ENCODE peak calls at places on chromosomes 1 and 21, in four cellular contexts. H is B cell; G is astrocyte of the cerebellum; C is activated CD4-positive, alpha-beta T cell treated with anti-CD3 and anti-CD28 coated beads, Interleukin-2, amount 10 ng/mL, durations not matched to agents 24 days and 14 days. E is an unnamed sample.

GRCh38 chr1:89254658-89255287 is 17.9 kb downstream of the GBP5 start:
- DNase-seq in G (peak; percentile 42), C (no peak), H (no peak), E (no peak)

GRCh38 chr1:228767636-228768344 is 32.5 kb downstream of the RHOU start:
- DNase-seq in G (no peak), C (no peak), H (no peak), E (no peak)

GRCh38 chr1:168920456-168921094 is 185.9 kb upstream of the ATP1B1 start:
- DNase-seq in G (no peak), C (no peak), H (no peak), E (no peak)

GRCh38 chr1:226404904-226405222 is 3.0 kb downstream of the PARP1 start:
- DNase-seq in H (no peak), C (no peak), G (no peak), E (no peak)

GRCh38 chr1:155529109-155529508 is 33.5 kb downstream of the ASH1L start:
- DNase-seq in H (no peak), G (no peak), C (no peak), E (no peak)

GRCh38 chr1:35883681-35884155 is 709 bp downstream of the AGO1 start:
- DNase-seq in C (peak; percentile 84), G (no peak), H (peak; percentile 73), E (peak; percentile 78)

GRCh38 chr1:117537291-117537920 is 68.4 kb upstream of the TENT5C start:
- DNase-seq in C (peak; percentile 62), G (no peak), H (no peak), E (no peak)

GRCh38 chr1:54416435-54416834 is 10.2 kb upstream of the SSBP3 start:
- DNase-seq in G (no peak), H (no peak), C (no peak), E (no peak)

GRCh38 chr21:45011911-45012660 is 62.3 kb upstream of the ADARB1 start:
- DNase-seq in C (no peak), H (no peak), G (peak; percentile 77), E (no peak)

GRCh38 chr1:245546875-245547274 is 392.1 kb downstream of the KIF26B start:
- DNase-seq in G (no peak), C (no peak), H (no peak), E (no peak)